ENCODE peak calls at places on chromosomes 7 and 10, in six cellular contexts. P, C, R, G, S and D are unnamed samples.

GRCh38 chr7:44846816-44847508 is 925 bp downstream of the H2AZ2 start:
- DNase-seq in R (no peak), P (no peak), S (no peak), G (no peak), C (no peak), D (no peak)

GRCh38 chr7:131625817-131626372 is 69.5 kb upstream of the PODXL start:
- DNase-seq in R (no peak), C (no peak), P (no peak), S (peak; percentile 33), G (peak; percentile 25), D (no peak)

GRCh38 chr7:24757799-24758275 is 573 bp upstream of the GSDME start:
- DNase-seq in C (no peak), P (no peak), G (no peak), S (no peak), R (no peak), D (no peak)

GRCh38 chr10:45040921-45041320 is 40.2 kb downstream of the ZNF22 start:
- DNase-seq in C (no peak), P (no peak), S (no peak), G (no peak), R (no peak), D (no peak)

GRCh38 chr10:13877154-13877909 is 290.6 kb downstream of the PRPF18 start:
- DNase-seq in C (no peak), P (no peak), G (no peak), R (peak; percentile 20), S (no peak), D (no peak)

GRCh38 chr7:132092106-132092505 is 484.2 kb downstream of the PLXNA4 start:
- DNase-seq in G (no peak), R (no peak), P (peak; percentile 23), C (no peak), S (no peak), D (no peak)

GRCh38 chr7:146492017-146492416 is 375.4 kb downstream of the CNTNAP2 start:
- DNase-seq in C (no peak), G (no peak), S (no peak), R (no peak), P (no peak), D (no peak)

GRCh38 chr10:67788028-67788886 is 49.7 kb downstream of the DNAJC12 start:
- DNase-seq in C (peak; percentile 90), G (no peak), S (peak; percentile 77), P (no peak), R (no peak), D (no peak)

GRCh38 chr7:132083126-132084123 is 492.8 kb downstream of the PLXNA4 start:
- DNase-seq in S (no peak), R (no peak), C (no peak), G (no peak), P (no peak), D (no peak)

GRCh38 chr7:157515342-157516041 is 178.7 kb downstream of the DNAJB6 start:
- DNase-seq in C (no peak), R (no peak), S (no peak), G (no peak), P (no peak), D (peak; percentile 53)

GRCh38 chr7:27110977-27111752 is 8.7 kb upstream of the HOXA2 start:
- DNase-seq in S (no peak), R (no peak), G (no peak), P (no peak), C (no peak), D (no peak)

GRCh38 chr7:98618786-98619185 is 1.7 kb downstream of the NPTX2 start:
- DNase-seq in P (no peak), R (no peak), C (no peak), G (no peak), S (no peak), D (peak; percentile 36)

GRCh38 chr10:103649654-103650423 is 156.3 kb downstream of the NEURL1 start:
- DNase-seq in G (no peak), C (no peak), R (no peak), P (peak; percentile 52), S (no peak), D (no peak)

GRCh38 chr7:116665447-116665996 is 6.5 kb upstream of the MET start:
- DNase-seq in G (no peak), P (no peak), R (no peak), S (no peak), C (no peak), D (no peak)

GRCh38 chr7:71482284-71482683 is 350.3 kb downstream of the GALNT17 start:
- DNase-seq in R (no peak), C (no peak), P (no peak), S (no peak), G (no peak), D (peak; percentile 66)

GRCh38 chr10:132685121-132685891 is 100.6 kb downstream of the NKX6-2 start:
- DNase-seq in S (no peak), R (peak; percentile 91), G (no peak), P (no peak), C (peak; percentile 47), D (peak; percentile 72)

GRCh38 chr10:79335094-79335469 is 12.2 kb upstream of the PPIF start:
- DNase-seq in C (no peak), R (peak; percentile 82), S (no peak), G (no peak), P (no peak), D (no peak)

GRCh38 chr10:35423505-35424306 is 87.4 kb downstream of the CCNY start:
- DNase-seq in R (no peak), S (no peak), C (no peak), G (no peak), P (no peak), D (no peak)

GRCh38 chr7:42914009-42914725 is 2.3 kb upstream of the C7orf25 start:
- DNase-seq in S (no peak), C (no peak), P (no peak), R (no peak), G (peak; percentile 68), D (no peak)

GRCh38 chr10:128571745-128572144 is 445.5 kb upstream of the MKI67 start:
- DNase-seq in R (no peak), S (no peak), G (no peak), P (no peak), C (no peak), D (no peak)

GRCh38 chr10:118300266-118300665 is 41.9 kb downstream of the FAM204A start:
- DNase-seq in P (no peak), C (no peak), G (no peak), R (no peak), S (no peak), D (no peak)

GRCh38 chr10:25063157-25063556 is 46.7 kb downstream of the THNSL1 start:
- DNase-seq in C (no peak), G (no peak), R (no peak), S (no peak), P (no peak), D (no peak)

GRCh38 chr7:149720372-149721083 is 52.9 kb downstream of the ZNF467 start:
- DNase-seq in G (no peak), S (no peak), R (peak; percentile 88), P (no peak), C (no peak), D (peak; percentile 64)

GRCh38 chr10:78594938-78595645 is 473.7 kb upstream of the ZMIZ1 start:
- DNase-seq in P (no peak), S (no peak), R (no peak), G (no peak), C (no peak), D (no peak)

GRCh38 chr7:30412810-30413504 is 65.6 kb downstream of the NOD1 start:
- DNase-seq in P (no peak), G (peak; percentile 67), C (no peak), S (peak; percentile 35), R (peak; percentile 70), D (no peak)

GRCh38 chr7:155276032-155276799 is 21.5 kb upstream of the INSIG1 start:
- DNase-seq in R (no peak), S (no peak), G (no peak), C (no peak), P (no peak), D (no peak)

GRCh38 chr10:116708877-116709276 is 33.5 kb downstream of the HSPA12A start:
- DNase-seq in P (no peak), G (no peak), S (no peak), R (no peak), C (no peak), D (no peak)

GRCh38 chr10:48253970-48254657 is 20.4 kb downstream of the FRMPD2 start:
- DNase-seq in S (no peak), R (no peak), P (no peak), G (peak; percentile 73), C (no peak), D (no peak)

GRCh38 chr10:21069929-21070363 is 172.8 kb upstream of the NEBL start:
- DNase-seq in R (no peak), G (no peak), S (no peak), P (no peak), C (no peak), D (no peak)